ENCODE peak calls at places on chromosome 6, in seven cellular contexts. N is glutamatergic neuron, Q is GM13977, P is GM13976, G is GM06990, L is Calu3, W is sigmoid colon. T is an unnamed sample.

GRCh38 chr6:148525453-148525852 is 182.8 kb downstream of the SASH1 start:
- DNase-seq in G (no peak), W (no peak), L (no peak), P (no peak), Q (no peak), N (no peak), T (no peak)

GRCh38 chr6:13454286-13455221 is 32.8 kb downstream of the GFOD1 start:
- DNase-seq in Q (peak; percentile 27), L (no peak), W (peak; percentile 84), G (peak; percentile 47), N (no peak), P (peak; percentile 41), T (no peak)

GRCh38 chr6:119449253-119450156 is 99.9 kb upstream of the MAN1A1 start:
- DNase-seq in L (no peak), N (no peak), P (no peak), Q (no peak), G (no peak), W (no peak), T (no peak)

GRCh38 chr6:3696525-3696924 is 55.0 kb downstream of the PXDC1 start:
- DNase-seq in L (no peak), N (peak; percentile 64), P (no peak), Q (no peak), G (no peak), W (no peak), T (no peak)

GRCh38 chr6:139144490-139145085 is 9.7 kb downstream of the HECA start:
- DNase-seq in Q (no peak), W (no peak), G (no peak), L (no peak), P (no peak), N (no peak), T (no peak)

GRCh38 chr6:74447013-74447412 is 751.0 kb downstream of the CD109 start:
- DNase-seq in P (peak; percentile 35), G (peak; percentile 30), N (no peak), Q (peak; percentile 41), L (no peak), W (no peak), T (peak; percentile 42)

GRCh38 chr6:7100072-7100750 is 7.5 kb upstream of the RREB1 start:
- DNase-seq in G (peak; percentile 26), L (no peak), W (no peak), P (peak; percentile 47), N (no peak), Q (no peak), T (peak; percentile 53)

GRCh38 chr6:161168281-161168891 is 105.5 kb downstream of the AGPAT4 start:
- DNase-seq in W (no peak), L (peak; percentile 26), Q (no peak), P (no peak), G (no peak), N (no peak), T (no peak)

GRCh38 chr6:131581523-131581922 is 8.5 kb downstream of the ARG1 start:
- DNase-seq in L (no peak), W (no peak), N (no peak), Q (no peak), P (no peak), G (no peak), T (no peak)

GRCh38 chr6:3796396-3796795 is 44.9 kb upstream of the PXDC1 start:
- DNase-seq in P (no peak), N (no peak), Q (no peak), W (no peak), G (no peak), L (no peak), T (no peak)

GRCh38 chr6:114342826-114343781 is at the start of gene HS3ST5:
- DNase-seq in W (peak; percentile 66), G (peak; percentile 43), Q (peak; percentile 53), N (peak; percentile 93), L (peak; percentile 85), P (peak; percentile 41), T (peak; percentile 24)

GRCh38 chr6:87722831-87723726 is 21.0 kb upstream of the AKIRIN2 start:
- DNase-seq in P (no peak), Q (no peak), N (no peak), W (no peak), L (peak; percentile 58), G (peak; percentile 53), T (no peak)

GRCh38 chr6:159094444-159095252 is 49.9 kb upstream of the TAGAP start:
- DNase-seq in N (peak; percentile 70), L (no peak), G (peak; percentile 75), P (peak; percentile 77), W (no peak), Q (peak; percentile 67), T (peak; percentile 70)

GRCh38 chr6:145841668-145842067 is 27.1 kb upstream of the FBXO30 start:
- DNase-seq in L (no peak), P (no peak), W (no peak), N (no peak), Q (no peak), G (no peak), T (no peak)

GRCh38 chr6:9437836-9438235 is 977.0 kb downstream of the TFAP2A start:
- DNase-seq in L (no peak), W (no peak), Q (no peak), N (no peak), G (no peak), P (no peak), T (no peak)

GRCh38 chr6:77548190-77548589 is 84.9 kb upstream of the HTR1B start:
- DNase-seq in Q (no peak), G (no peak), P (no peak), N (no peak), W (no peak), L (no peak), T (no peak)

GRCh38 chr6:45965007-45965406 is 50.7 kb downstream of the CLIC5 start:
- DNase-seq in N (no peak), G (no peak), P (no peak), W (no peak), Q (no peak), L (no peak), T (no peak)

GRCh38 chr6:98636941-98637340 is 197.4 kb upstream of the POU3F2 start:
- DNase-seq in N (no peak), P (no peak), W (no peak), L (no peak), Q (no peak), G (no peak), T (no peak)

GRCh38 chr6:90467546-90467945 is 119.3 kb downstream of the MAP3K7 start:
- DNase-seq in P (no peak), Q (no peak), W (no peak), G (no peak), N (no peak), L (no peak), T (no peak)

GRCh38 chr6:40346241-40346640 is 240.9 kb downstream of the LRFN2 start:
- DNase-seq in W (peak; percentile 18), P (no peak), G (no peak), N (no peak), L (no peak), Q (no peak), T (no peak)

GRCh38 chr6:85300581-85300980 is 149.3 kb upstream of the NT5E start:
- DNase-seq in Q (no peak), L (no peak), N (no peak), W (no peak), P (no peak), G (no peak), T (no peak)

GRCh38 chr6:24205020-24205492 is 79.0 kb downstream of the NRSN1 start:
- DNase-seq in Q (peak; percentile 10), L (peak; percentile 50), P (peak; percentile 26), W (no peak), G (peak; percentile 15), N (no peak), T (peak; percentile 14)

GRCh38 chr6:147648936-147649335 is 140.4 kb downstream of the SAMD5 start:
- DNase-seq in P (no peak), G (no peak), L (no peak), N (no peak), Q (no peak), W (no peak), T (no peak)

GRCh38 chr6:29419516-29419915 is 4.8 kb downstream of the OR12D1 start:
- DNase-seq in W (no peak), N (no peak), Q (no peak), P (no peak), L (no peak), G (no peak), T (no peak)

GRCh38 chr6:79989641-79990040 is 14.8 kb upstream of the TTK start:
- DNase-seq in G (no peak), L (no peak), N (no peak), Q (no peak), P (no peak), W (no peak), T (no peak)

GRCh38 chr6:27157461-27158315 is 89.8 kb upstream of the PRSS16 start:
- DNase-seq in P (peak; percentile 60), W (peak; percentile 85), L (peak; percentile 79), Q (no peak), N (peak; percentile 53), G (peak; percentile 73), T (peak; percentile 58)

GRCh38 chr6:53287336-53288225 is 61.2 kb downstream of the ELOVL5 start:
- DNase-seq in W (peak; percentile 68), P (no peak), G (no peak), N (peak; percentile 22), L (no peak), Q (no peak), T (no peak)

GRCh38 chr6:5401845-5402738 is 140.8 kb downstream of the FARS2 start:
- DNase-seq in P (no peak), L (no peak), N (no peak), G (no peak), Q (no peak), W (no peak), T (no peak)
- TF ChIP-seq CTCF in P (peak; percentile 39), L (peak; percentile 30), N (peak; percentile 45), G (peak; percentile 57), Q (peak; percentile 52), W (peak; percentile 26), T (peak; percentile 48)

DNA sequence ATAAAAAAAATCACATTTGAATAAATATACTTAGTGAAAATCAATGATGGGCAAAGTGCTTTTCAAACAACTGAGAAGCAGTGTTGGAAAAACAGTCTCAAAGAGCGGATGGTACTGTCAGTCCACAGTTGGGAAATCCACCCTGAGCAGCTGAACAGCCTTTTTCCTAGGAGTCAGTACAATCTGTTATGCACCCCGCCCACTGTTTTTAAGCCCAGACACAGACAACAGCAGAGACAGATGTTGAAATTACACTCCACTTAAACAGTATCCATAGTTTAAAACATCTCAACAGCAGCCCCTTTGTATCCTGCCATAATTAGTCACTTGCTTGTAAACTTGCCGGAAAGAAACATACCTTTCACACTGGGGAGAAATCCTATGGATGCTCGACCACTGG is 372 bp downstream of the KIAA0408 start:
- DNase-seq in L (no peak), N (no peak), P (no peak), Q (no peak), W (peak; percentile 86), G (no peak), T (no peak)
- TF ChIP-seq CTCF in L (no peak), N (no peak), P (no peak), Q (no peak), W (no peak), G (no peak), T (no peak)

GRCh38 chr6:52063584-52064400 is 23.6 kb downstream of the PKHD1 start:
- DNase-seq in N (peak; percentile 34), L (peak; percentile 48), G (peak; percentile 18), P (peak; percentile 37), Q (peak; percentile 37), W (no peak), T (peak; percentile 29)
- TF ChIP-seq CTCF in N (peak; percentile 24), L (peak; percentile 10), G (peak; percentile 80), P (no peak), Q (peak; percentile 53), W (no peak), T (peak; percentile 50)

DNA sequence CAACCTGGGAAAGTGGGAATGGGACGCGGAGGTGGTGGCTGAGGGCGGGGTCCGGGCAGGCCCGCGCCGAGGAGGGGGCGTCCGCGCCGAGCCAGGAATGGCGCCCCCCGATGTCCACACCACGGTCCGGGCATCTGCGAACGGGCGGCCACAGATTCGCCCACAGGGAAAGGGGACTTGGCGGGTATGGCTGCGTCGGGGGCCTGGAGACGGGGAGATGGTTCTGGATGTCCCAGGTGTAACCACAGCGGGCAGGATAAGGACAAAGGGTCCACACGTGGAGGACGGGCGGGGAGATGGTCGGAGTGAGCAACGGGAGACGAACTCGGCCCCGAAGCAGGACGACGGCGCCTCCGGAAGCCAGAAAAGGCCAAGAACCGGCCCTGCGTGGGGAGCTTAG is 124.6 kb downstream of the WDR27 start:
- DNase-seq in G (no peak), W (no peak), L (no peak), N (no peak), Q (no peak), P (no peak), T (no peak)
- TF ChIP-seq CTCF in G (no peak), W (no peak), L (no peak), N (no peak), Q (no peak), P (no peak), T (no peak)